ENCODE peak calls at places on chromosome 20, in six cellular contexts. K is left kidney; R is fibroblast of gingiva; S is naive thymus-derived CD4-positive, alpha-beta T cell; H is NCI-H69; L is KG1. W is an unnamed sample.

GRCh38 chr20:17721802-17722486 is 22.2 kb downstream of the BANF2 start:
- DNase-seq in K (no peak), R (no peak), S (no peak), H (peak), L (no peak), W (no peak)

GRCh38 chr20:62752181-62752670 is 43.6 kb downstream of the NTSR1 start:
- DNase-seq in K (no peak), R (no peak), S (no peak), H (no peak), L (no peak), W (no peak)

GRCh38 chr20:10379761-10380160 is 54.3 kb downstream of the MKKS start:
- DNase-seq in K (no peak), R (no peak), S (no peak), H (peak), L (no peak), W (no peak)

GRCh38 chr20:44467289-44467883 is 8.3 kb upstream of the TTPAL start:
- DNase-seq in K (no peak), R (peak), S (no peak), H (no peak), L (no peak), W (no peak)

GRCh38 chr20:7841967-7842301 is 98.3 kb downstream of the HAO1 start:
- DNase-seq in K (no peak), R (peak), S (no peak), H (peak), L (no peak), W (no peak)

GRCh38 chr20:63701051-63701328 is 4.5 kb downstream of the TNFRSF6B start:
- DNase-seq in K (no peak), R (no peak), S (no peak), H (no peak), L (no peak), W (no peak)

GRCh38 chr20:45355209-45355608 is 7.0 kb upstream of the SDC4 start:
- DNase-seq in K (no peak), R (peak), S (no peak), H (no peak), L (no peak), W (peak)

GRCh38 chr20:51026317-51026716 is 3.4 kb upstream of the KCNG1 start:
- DNase-seq in K (no peak), R (no peak), S (no peak), H (no peak), L (no peak), W (no peak)

GRCh38 chr20:8144282-8145245 is 12.5 kb downstream of the PLCB1 start:
- DNase-seq in K (no peak), R (peak), S (no peak), H (no peak), L (no peak), W (no peak)

GRCh38 chr20:33291830-33292355 is 8.9 kb downstream of the BPIFB1 start:
- DNase-seq in K (peak), R (no peak), S (peak), H (peak), L (peak), W (peak)

GRCh38 chr20:9270831-9271230 is 201.9 kb downstream of the PLCB4 start:
- DNase-seq in K (no peak), R (peak), S (no peak), H (no peak), L (no peak), W (no peak)

GRCh38 chr20:16864069-16864468 is 115.9 kb downstream of the OTOR start:
- DNase-seq in K (no peak), R (no peak), S (no peak), H (no peak), L (no peak), W (no peak)

GRCh38 chr20:41865938-41866337 is 247.8 kb upstream of the CHD6 start:
- DNase-seq in K (no peak), R (no peak), S (no peak), H (peak), L (no peak), W (no peak)

GRCh38 chr20:19212524-19213502 is at the start of gene SLC24A3:
- DNase-seq in K (peak), R (peak), S (no peak), H (peak), L (peak), W (peak)

GRCh38 chr20:20594171-20594530 is 118.3 kb downstream of the RALGAPA2 start:
- DNase-seq in K (peak), R (peak), S (no peak), H (peak), L (peak), W (no peak)

W was measured in activated naive CD4-positive, alpha-beta T cell treated with anti-CD3 and anti-CD28 coated beads for 36 hours.